ENCODE peak calls at places on chromosomes 2 and 18, in five cellular contexts. P is fibroblast of lung; G is K562; E is CD8-positive, alpha-beta memory T cell; V is brain microvascular endothelial cell. N is an unnamed sample.

GRCh38 chr18:58842978-58843661 is 21.6 kb upstream of the ZNF532 start:
- DNase-seq in E (no peak), G (no peak), P (no peak), V (no peak), N (no peak)

GRCh38 chr2:178279142-178279541 is 84.8 kb downstream of the OSBPL6 start:
- DNase-seq in P (peak; percentile 98), E (no peak), V (peak; percentile 90), G (no peak), N (no peak)

GRCh38 chr2:238100821-238101771 is 956 bp downstream of the ESPNL start:
- DNase-seq in G (no peak), V (no peak), P (no peak), E (no peak), N (no peak)

GRCh38 chr18:68275616-68276015 is 439.3 kb downstream of the TMX3 start:
- DNase-seq in V (peak; percentile 88), G (no peak), P (peak; percentile 93), E (no peak), N (no peak)

GRCh38 chr2:159114835-159115234 is 146.4 kb downstream of the TANC1 start:
- DNase-seq in P (no peak), G (no peak), V (no peak), E (no peak), N (no peak)

GRCh38 chr2:207663870-207664545 is 38.8 kb upstream of the METTL21A start:
- DNase-seq in G (no peak), E (no peak), P (no peak), V (no peak), N (no peak)

GRCh38 chr18:13187498-13187897 is 31.1 kb upstream of the LDLRAD4 start:
- DNase-seq in P (no peak), E (no peak), G (no peak), V (no peak), N (no peak)

GRCh38 chr2:75200140-75200985 is 1.0 kb upstream of the TACR1 start:
- DNase-seq in V (no peak), G (no peak), E (no peak), P (peak; percentile 58), N (no peak)

GRCh38 chr2:47230418-47230817 is 75.3 kb upstream of the STPG4 start:
- DNase-seq in E (no peak), G (no peak), V (no peak), P (peak; percentile 70), N (no peak)

GRCh38 chr2:153110477-153110876 is 368.1 kb downstream of the RPRM start:
- DNase-seq in E (no peak), V (no peak), G (no peak), P (no peak), N (no peak)

GRCh38 chr2:132009874-132010521 is 151.8 kb downstream of the ANKRD30BL start:
- DNase-seq in G (no peak), E (no peak), V (peak; percentile 0), P (peak; percentile 61), N (no peak)

GRCh38 chr18:11980148-11980554 is 1.2 kb upstream of the IMPA2 start:
- DNase-seq in V (peak; percentile 43), P (no peak), E (no peak), G (no peak), N (no peak)

GRCh38 chr2:203510256-203510940 is 24.7 kb downstream of the RAPH1 start:
- DNase-seq in V (no peak), G (no peak), P (no peak), E (no peak), N (no peak)

GRCh38 chr18:50558948-50559749 is 738 bp upstream of the MAPK4 start:
- DNase-seq in P (no peak), V (no peak), E (no peak), G (no peak), N (no peak)

GRCh38 chr2:207332473-207333212 is 166.9 kb upstream of the KLF7 start:
- DNase-seq in P (no peak), V (no peak), E (no peak), G (no peak), N (no peak)

GRCh38 chr2:231364961-231365810 is 30.3 kb upstream of the B3GNT7 start:
- DNase-seq in E (no peak), P (peak; percentile 63), G (peak; percentile 34), V (peak; percentile 78), N (no peak)

GRCh38 chr2:238893349-238894000 is 45.6 kb downstream of the TWIST2 start:
- DNase-seq in E (no peak), P (no peak), G (no peak), V (no peak), N (no peak)

GRCh38 chr18:906416-907170 is 1.9 kb downstream of the ADCYAP1 start:
- DNase-seq in V (no peak), E (no peak), G (no peak), P (no peak), N (no peak)
- H3K27me3 ChIP-seq in V (peaks cover 73% of the 10 kb centered on the region), E (peaks cover 49% of the 10 kb centered on the region), G (peaks cover 66% of the 10 kb centered on the region), P (peaks cover 69% of the 10 kb centered on the region), N (peaks cover 54% of the 10 kb centered on the region)

GRCh38 chr2:225270861-225271260 is 128.6 kb upstream of the NYAP2 start:
- DNase-seq in G (no peak), V (peak; percentile 45), E (peak; percentile 3), P (peak; percentile 71), N (no peak)

GRCh38 chr2:225272173-225272572 is 127.3 kb upstream of the NYAP2 start:
- DNase-seq in V (no peak), P (no peak), E (no peak), G (no peak), N (no peak)

GRCh38 chr2:225276207-225276606 is 123.3 kb upstream of the NYAP2 start:
- DNase-seq in E (no peak), P (no peak), V (no peak), G (no peak), N (no peak)

GRCh38 chr2:225274751-225275150 is 124.8 kb upstream of the NYAP2 start:
- DNase-seq in G (no peak), V (peak; percentile 4), P (peak; percentile 83), E (no peak), N (no peak)

GRCh38 chr2:225275443-225275842 is 124.1 kb upstream of the NYAP2 start:
- DNase-seq in V (no peak), P (no peak), E (no peak), G (no peak), N (no peak)
- H3K4me3 ChIP-seq in V (no peak overlapping the region), P (no peak overlapping the region), E (no peak overlapping the region), G (no peak overlapping the region), N (no peak overlapping the region)

GRCh38 chr2:234770081-234770506 is 181.7 kb upstream of the SH3BP4 start:
- DNase-seq in V (peak; percentile 21), E (no peak), G (no peak), P (peak; percentile 78), N (no peak)

GRCh38 chr2:234771985-234772774 is 179.6 kb upstream of the SH3BP4 start:
- DNase-seq in P (peak; percentile 82), G (no peak), E (no peak), V (peak; percentile 48), N (no peak)

GRCh38 chr2:234771176-234771575 is 180.6 kb upstream of the SH3BP4 start:
- DNase-seq in G (no peak), V (peak; percentile 53), E (no peak), P (peak; percentile 61), N (no peak)

GRCh38 chr2:234772775-234773064 is 179.1 kb upstream of the SH3BP4 start:
- DNase-seq in E (no peak), G (no peak), V (no peak), P (no peak), N (no peak)

DNA sequence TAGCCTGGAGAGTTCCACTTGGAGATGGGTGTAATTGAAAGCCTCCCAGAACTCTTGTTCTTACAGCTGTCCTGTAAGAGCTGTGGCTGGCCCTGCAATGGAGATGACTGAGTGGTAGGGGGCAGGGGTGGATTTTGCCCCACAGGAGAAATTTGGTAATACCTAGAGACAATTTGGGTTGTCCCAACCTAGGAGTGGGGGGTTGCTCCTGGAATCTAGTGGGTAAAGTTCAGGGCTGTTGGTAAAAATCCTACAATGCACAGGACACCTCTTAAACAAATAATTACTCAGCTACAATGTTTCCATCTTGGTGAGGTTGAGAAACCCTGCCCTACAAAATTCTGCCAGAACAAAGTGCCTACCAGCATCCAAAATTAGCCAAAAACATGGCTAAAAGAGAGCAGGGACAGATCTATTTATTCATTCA is 181.1 kb upstream of the SH3BP4 start:
- DNase-seq in V (no peak), P (no peak), G (no peak), E (no peak), N (no peak)
- H3K27ac ChIP-seq in V (peak overlapping the region; percentile 7), P (no peak overlapping the region), G (no peak overlapping the region), E (no peak overlapping the region), N (no peak overlapping the region)

GRCh38 chr2:122656403-122656802 is 901.0 kb downstream of the TSN start:
- DNase-seq in P (no peak), E (no peak), G (no peak), V (no peak), N (no peak)

GRCh38 chr2:122663737-122664136 is 908.3 kb downstream of the TSN start:
- DNase-seq in E (no peak), G (no peak), P (no peak), V (no peak), N (no peak)

GRCh38 chr2:122660786-122661634 is 905.6 kb downstream of the TSN start:
- DNase-seq in E (no peak), P (no peak), G (no peak), V (no peak), N (no peak)
- H3K27me3 ChIP-seq in E (no peaks in the 10 kb centered on the region), P (no peaks in the 10 kb centered on the region), G (no peaks in the 10 kb centered on the region), V (peaks cover 6% of the 10 kb centered on the region), N (no peaks in the 10 kb centered on the region)

GRCh38 chr2:40401896-40402295 is 50.0 kb downstream of the SLC8A1 start:
- DNase-seq in E (no peak), P (peak; percentile 94), V (peak; percentile 94), G (no peak), N (no peak)
- H3K4me3 ChIP-seq in E (no peak overlapping the region), P (no peak overlapping the region), V (no peak overlapping the region), G (no peak overlapping the region), N (no peak overlapping the region)

DNA sequence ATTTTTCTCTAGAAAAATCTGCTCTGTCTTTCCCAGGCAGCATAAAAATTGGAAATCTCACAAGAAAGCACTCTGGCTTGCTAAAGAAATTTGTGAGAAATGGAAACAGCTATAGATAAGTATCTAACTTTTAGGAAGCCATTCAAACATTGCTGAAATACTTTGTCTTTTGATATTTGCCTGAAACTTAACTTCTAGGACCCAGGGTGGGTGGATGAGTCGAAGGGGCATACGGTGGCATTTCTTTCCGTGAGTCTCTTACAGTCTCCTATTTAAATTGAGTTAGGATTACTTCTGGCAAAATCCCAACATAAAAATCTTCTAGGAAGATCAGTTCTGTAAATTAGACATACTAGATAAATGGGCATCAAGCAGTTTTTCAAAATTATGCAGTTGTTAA is 523 bp upstream of the COL3A1 start:
- DNase-seq in G (no peak), V (no peak), P (no peak), E (no peak), N (no peak)
- H3K27ac ChIP-seq in G (no peak overlapping the region), V (peak overlapping the region; percentile 78), P (peak overlapping the region; percentile 83), E (no peak overlapping the region), N (no peak overlapping the region)